ENCODE peak calls at places on chromosomes 11 and 22, in seven cellular contexts. A is SK-N-SH, P is K562, M is HCT116, Z is GM12878, E is HepG2, Y is H1. F is an unnamed sample.
A peak's percentile ranks its signal among the peaks of the same experiment; 100 is the strongest.

GRCh38 chr11:37905707-37906417 is 1307.8 kb upstream of the RAG2 start:
- DNase-seq in A (no peak), P (peak; percentile 9), M (no peak), Z (no peak), E (no peak), Y (no peak), F (no peak)

GRCh38 chr11:18270102-18270501 is 4.0 kb downstream of the SAA1 start:
- DNase-seq in A (no peak), P (no peak), M (no peak), Z (no peak), E (no peak), Y (no peak), F (peak; percentile 13)

GRCh38 chr22:45692549-45692948 is 20.9 kb downstream of the ATXN10 start:
- DNase-seq in A (no peak), P (no peak), M (no peak), Z (no peak), E (no peak), Y (no peak), F (no peak)

GRCh38 chr11:117870176-117870952 is 6.1 kb downstream of the FXYD6 start:
- DNase-seq in A (peak; percentile 52), P (no peak), M (no peak), Z (no peak), E (no peak), Y (no peak), F (no peak)

GRCh38 chr11:64969209-64969608 is 2.7 kb downstream of the MAJIN start:
- DNase-seq in A (no peak), P (no peak), M (no peak), Z (no peak), E (no peak), Y (no peak), F (no peak)

GRCh38 chr22:49206281-49206680 is 621.4 kb downstream of the BRD1 start:
- DNase-seq in A (no peak), P (no peak), M (no peak), Z (no peak), E (no peak), Y (no peak), F (no peak)

GRCh38 chr11:70471254-70471653 is 72.9 kb downstream of the CTTN start:
- DNase-seq in A (peak; percentile 56), P (peak; percentile 80), M (peak; percentile 23), Z (no peak), E (no peak), Y (peak; percentile 41), F (peak; percentile 69)

GRCh38 chr11:73478737-73479347 is 102.6 kb downstream of the RELT start:
- DNase-seq in A (peak; percentile 45), P (peak; percentile 31), M (peak; percentile 26), Z (no peak), E (peak; percentile 37), Y (no peak), F (peak; percentile 19)

GRCh38 chr22:34296456-34296855 is 376.2 kb upstream of the LARGE1 start:
- DNase-seq in A (no peak), P (no peak), M (no peak), Z (no peak), E (no peak), Y (no peak), F (no peak)

GRCh38 chr11:19666951-19667350 is 45.7 kb upstream of the NAV2 start:
- DNase-seq in A (no peak), P (no peak), M (no peak), Z (no peak), E (no peak), Y (no peak), F (no peak)

GRCh38 chr11:120057595-120058581 is 80.0 kb downstream of the TRIM29 start:
- DNase-seq in A (no peak), P (no peak), M (peak; percentile 2), Z (no peak), E (peak; percentile 5), Y (peak; percentile 47), F (no peak)

GRCh38 chr22:29218758-29219408 is 13.2 kb downstream of the EMID1 start:
- DNase-seq in A (peak; percentile 26), P (no peak), M (no peak), Z (no peak), E (no peak), Y (no peak), F (no peak)

GRCh38 chr11:76209956-76210885 is 3.9 kb upstream of the WNT11 start:
- DNase-seq in A (peak; percentile 82), P (no peak), M (no peak), Z (no peak), E (no peak), Y (no peak), F (peak; percentile 71)

GRCh38 chr22:44665115-44665514 is 36.9 kb upstream of the PRR5 start:
- DNase-seq in A (peak; percentile 8), P (no peak), M (no peak), Z (no peak), E (no peak), Y (no peak), F (no peak)

GRCh38 chr11:74123008-74123448 is 47.8 kb downstream of the C2CD3 start:
- DNase-seq in A (peak; percentile 11), P (no peak), M (no peak), Z (no peak), E (no peak), Y (no peak), F (no peak)

GRCh38 chr11:108913204-108913603 is 248.3 kb downstream of the DDX10 start:
- DNase-seq in A (no peak), P (peak; percentile 6), M (no peak), Z (no peak), E (no peak), Y (no peak), F (no peak)

GRCh38 chr11:122642472-122642922 is 13.0 kb upstream of the UBASH3B start:
- DNase-seq in A (no peak), P (no peak), M (peak; percentile 65), Z (no peak), E (peak; percentile 94), Y (no peak), F (peak; percentile 67)

GRCh38 chr11:101686514-101686913 is 102.7 kb upstream of the TRPC6 start:
- DNase-seq in A (no peak), P (no peak), M (peak; percentile 3), Z (no peak), E (no peak), Y (no peak), F (peak; percentile 20)

GRCh38 chr22:42905702-42906183 is 48.7 kb upstream of the ARFGAP3 start:
- DNase-seq in A (peak; percentile 15), P (no peak), M (no peak), Z (no peak), E (no peak), Y (no peak), F (no peak)

GRCh38 chr11:1150769-1151365 is 6.9 kb upstream of the MUC5AC start:
- DNase-seq in A (no peak), P (no peak), M (no peak), Z (no peak), E (no peak), Y (no peak), F (no peak)

GRCh38 chr11:12963051-12963450 is 46.1 kb upstream of the RASSF10 start:
- DNase-seq in A (no peak), P (no peak), M (no peak), Z (no peak), E (no peak), Y (no peak), F (no peak)

GRCh38 chr11:12958984-12959383 is 50.1 kb upstream of the RASSF10 start:
- DNase-seq in A (no peak), P (no peak), M (no peak), Z (no peak), E (no peak), Y (no peak), F (no peak)

GRCh38 chr11:12962306-12962705 is 46.8 kb upstream of the RASSF10 start:
- DNase-seq in A (no peak), P (no peak), M (no peak), Z (no peak), E (no peak), Y (no peak), F (no peak)

GRCh38 chr11:12963789-12964536 is 45.2 kb upstream of the RASSF10 start:
- DNase-seq in A (peak; percentile 88), P (peak; percentile 75), M (peak; percentile 59), Z (peak; percentile 7), E (peak; percentile 60), Y (peak; percentile 49), F (peak; percentile 50)

GRCh38 chr11:12961615-12962014 is 47.5 kb upstream of the RASSF10 start:
- DNase-seq in A (peak; percentile 22), P (no peak), M (no peak), Z (no peak), E (no peak), Y (no peak), F (no peak)
- TF ChIP-seq JUND in A (no peak), P (no peak), M (no peak), Z (no peak), E (no peak), Y (no peak), F (no peak)

GRCh38 chr11:31826530-31827438 is 15.7 kb upstream of the PAX6 start:
- DNase-seq in A (peak; percentile 40), P (no peak), M (no peak), Z (no peak), E (no peak), Y (no peak), F (peak; percentile 21)
- TF ChIP-seq JUND in A (no peak), P (no peak), M (no peak), Z (no peak), E (no peak), Y (no peak), F (no peak)

GRCh38 chr11:10042699-10043098 is 251.3 kb downstream of the SBF2 start:
- DNase-seq in A (no peak), P (no peak), M (no peak), Z (no peak), E (no peak), Y (no peak), F (no peak)

GRCh38 chr11:10041803-10042202 is 252.2 kb downstream of the SBF2 start:
- DNase-seq in A (no peak), P (no peak), M (no peak), Z (no peak), E (no peak), Y (no peak), F (no peak)

GRCh38 chr11:10041337-10041736 is 252.7 kb downstream of the SBF2 start:
- DNase-seq in A (no peak), P (no peak), M (no peak), Z (no peak), E (no peak), Y (no peak), F (no peak)

GRCh38 chr11:10038916-10039315 is 255.1 kb downstream of the SBF2 start:
- DNase-seq in A (no peak), P (no peak), M (no peak), Z (no peak), E (no peak), Y (no peak), F (no peak)

DNA sequence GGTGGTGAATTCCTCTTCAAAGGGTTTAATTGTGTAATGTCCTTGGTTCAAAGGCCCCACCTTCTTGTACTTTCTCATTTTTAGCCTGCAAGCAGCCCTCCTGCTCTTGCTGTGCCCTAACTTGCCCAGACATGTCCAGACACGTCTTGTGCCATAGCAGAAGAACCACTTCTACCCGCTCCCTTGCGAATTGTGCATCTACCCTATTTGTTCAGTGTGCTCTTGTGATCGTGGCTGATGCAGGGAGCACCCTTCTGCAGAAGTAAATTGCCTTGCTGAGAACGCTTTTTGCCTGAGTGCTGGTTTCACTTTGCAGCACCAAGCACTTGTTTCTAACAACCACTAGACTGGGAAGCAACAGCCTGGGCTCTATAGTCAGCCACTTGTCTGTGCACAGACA is 249.4 kb downstream of the SBF2 start:
- DNase-seq in A (no peak), P (no peak), M (peak; percentile 10), Z (no peak), E (peak; percentile 4), Y (no peak), F (no peak)
- TF ChIP-seq JUND in A (no peak), P (no peak), M (no peak), Z (no peak), E (no peak), Y (no peak), F (no peak)

GRCh38 chr11:47020793-47021624 is 84.4 kb downstream of the CSTPP1 start:
- DNase-seq in A (no peak), P (no peak), M (no peak), Z (peak; percentile 42), E (no peak), Y (no peak), F (no peak)
- TF ChIP-seq JUND in A (no peak), P (no peak), M (no peak), Z (no peak), E (no peak), Y (no peak), F (no peak)